ENCODE peak calls at places on chromosomes 6 and 20, in ten cellular contexts. G is GM20000; R is glutamatergic neuron; F is CD8-positive, alpha-beta T cell; W is heart right ventricle; L is H9; P is heart left ventricle; S is Calu3; Z is GM06990; E is RWPE1. D is an unnamed sample.

GRCh38 chr6:4114123-4114522 is 21.3 kb downstream of the ECI2 start:
- DNase-seq in F (no peak), S (no peak), L (no peak), G (no peak), Z (no peak), R (no peak), E (no peak), P (no peak), W (no peak), D (no peak)

GRCh38 chr20:23683281-23683680 is 5.6 kb downstream of the CST4 start:
- DNase-seq in L (no peak), E (no peak), Z (no peak), R (no peak), G (no peak), S (no peak), F (no peak), P (no peak), W (no peak), D (no peak)

GRCh38 chr6:168210239-168211107 is 109.1 kb downstream of the DACT2 start:
- DNase-seq in Z (no peak), S (no peak), E (no peak), G (no peak), F (no peak), W (no peak), L (no peak), R (no peak), P (no peak), D (no peak)

GRCh38 chr20:57432874-57433491 is 41.8 kb downstream of the RBM38 start:
- DNase-seq in E (peak; percentile 83), G (peak; percentile 92), F (peak; percentile 71), S (peak; percentile 72), W (peak; percentile 66), P (peak; percentile 83), R (no peak), L (no peak), Z (peak; percentile 89), D (no peak)

GRCh38 chr20:5222919-5223634 is 93.7 kb downstream of the PROKR2 start:
- DNase-seq in Z (no peak), S (peak; percentile 35), G (peak; percentile 68), R (peak; percentile 62), E (peak; percentile 63), P (peak; percentile 52), W (peak; percentile 48), L (peak; percentile 57), F (peak; percentile 44), D (peak; percentile 54)

GRCh38 chr6:151036869-151037680 is 171.6 kb downstream of the MTHFD1L start:
- DNase-seq in R (no peak), P (no peak), F (no peak), S (no peak), W (no peak), E (peak; percentile 22), Z (no peak), G (no peak), L (no peak), D (no peak)

GRCh38 chr6:53862517-53863457 is 68.0 kb downstream of the LRRC1 start:
- DNase-seq in S (no peak), L (no peak), W (no peak), R (no peak), P (no peak), F (no peak), E (no peak), G (no peak), Z (no peak), D (no peak)

GRCh38 chr6:101386982-101387381 is 6.5 kb upstream of the GRIK2 start:
- DNase-seq in R (no peak), G (no peak), F (no peak), Z (no peak), S (no peak), E (no peak), W (no peak), P (no peak), L (peak; percentile 28), D (no peak)

DNA sequence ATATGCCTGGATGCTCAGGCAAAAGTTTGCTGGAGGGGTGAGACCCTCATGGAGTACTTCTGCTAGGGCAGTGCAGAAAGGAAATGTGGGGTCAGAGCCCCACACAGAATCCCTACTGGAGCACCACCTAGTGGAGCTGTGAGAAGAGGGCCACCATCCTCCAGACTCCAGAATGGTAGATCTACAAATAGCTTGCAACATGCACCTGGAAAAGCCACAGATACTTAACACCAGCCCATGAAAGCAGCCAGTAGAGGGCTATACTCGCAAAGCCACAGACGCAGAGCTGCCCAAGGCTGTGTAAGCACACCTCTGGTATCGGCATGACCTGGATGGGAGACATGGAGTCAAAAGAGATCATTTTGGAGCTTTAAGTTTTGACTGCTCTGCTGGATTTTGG is 60.7 kb upstream of the GJE1 start:
- DNase-seq in W (no peak), L (peak; percentile 73), R (no peak), S (no peak), F (no peak), P (no peak), E (no peak), G (no peak), Z (no peak), D (no peak)
- TF ChIP-seq CTCF in W (no peak), L (peak; percentile 64), R (no peak), S (no peak), F (no peak), P (no peak), E (no peak), G (no peak), Z (peak; percentile 4), D (no peak)

GRCh38 chr6:167143041-167143440 is 14.7 kb downstream of the GPR31 start:
- DNase-seq in E (no peak), Z (no peak), R (no peak), P (no peak), G (no peak), W (no peak), S (no peak), F (no peak), L (no peak), D (no peak)

GRCh38 chr6:167139761-167140160 is 16.9 kb downstream of the CCR6 start:
- DNase-seq in G (no peak), F (no peak), R (no peak), P (no peak), L (no peak), E (no peak), W (no peak), Z (no peak), S (no peak), D (no peak)

GRCh38 chr6:167141667-167142432 is 15.9 kb downstream of the GPR31 start:
- DNase-seq in G (peak; percentile 84), Z (peak; percentile 75), F (peak; percentile 41), R (peak; percentile 71), P (peak; percentile 59), L (peak; percentile 75), E (peak; percentile 52), W (peak; percentile 18), S (peak; percentile 76), D (peak; percentile 71)

GRCh38 chr6:167140589-167141474 is 16.9 kb downstream of the GPR31 start:
- DNase-seq in P (no peak), W (no peak), R (no peak), E (no peak), F (no peak), L (no peak), Z (no peak), G (no peak), S (no peak), D (no peak)

GRCh38 chr6:167142433-167142761 is 15.4 kb downstream of the GPR31 start:
- DNase-seq in E (no peak), S (no peak), F (no peak), R (no peak), Z (no peak), L (no peak), P (no peak), W (no peak), G (no peak), D (no peak)
- TF ChIP-seq CTCF in E (no peak), S (no peak), F (peak; percentile 43), R (peak; percentile 1), Z (no peak), L (no peak), P (no peak), W (no peak), G (no peak), D (no peak)

GRCh38 chr20:38291582-38291918 is 12.4 kb upstream of the BPI start:
- DNase-seq in L (no peak), G (no peak), Z (no peak), P (no peak), R (no peak), W (no peak), F (no peak), E (no peak), S (no peak), D (no peak)

GRCh38 chr20:38293490-38294333 is 10.2 kb upstream of the BPI start:
- DNase-seq in R (no peak), W (no peak), F (no peak), G (no peak), E (no peak), L (peak; percentile 49), S (peak; percentile 68), P (no peak), Z (no peak), D (no peak)

GRCh38 chr20:38291961-38292360 is 12.0 kb upstream of the BPI start:
- DNase-seq in S (no peak), P (no peak), E (no peak), G (no peak), W (no peak), F (no peak), Z (no peak), R (no peak), L (no peak), D (no peak)

GRCh38 chr20:38294334-38294592 is 9.7 kb upstream of the BPI start:
- DNase-seq in F (no peak), R (no peak), P (no peak), G (no peak), W (no peak), Z (no peak), E (no peak), S (no peak), L (no peak), D (no peak)

DNA sequence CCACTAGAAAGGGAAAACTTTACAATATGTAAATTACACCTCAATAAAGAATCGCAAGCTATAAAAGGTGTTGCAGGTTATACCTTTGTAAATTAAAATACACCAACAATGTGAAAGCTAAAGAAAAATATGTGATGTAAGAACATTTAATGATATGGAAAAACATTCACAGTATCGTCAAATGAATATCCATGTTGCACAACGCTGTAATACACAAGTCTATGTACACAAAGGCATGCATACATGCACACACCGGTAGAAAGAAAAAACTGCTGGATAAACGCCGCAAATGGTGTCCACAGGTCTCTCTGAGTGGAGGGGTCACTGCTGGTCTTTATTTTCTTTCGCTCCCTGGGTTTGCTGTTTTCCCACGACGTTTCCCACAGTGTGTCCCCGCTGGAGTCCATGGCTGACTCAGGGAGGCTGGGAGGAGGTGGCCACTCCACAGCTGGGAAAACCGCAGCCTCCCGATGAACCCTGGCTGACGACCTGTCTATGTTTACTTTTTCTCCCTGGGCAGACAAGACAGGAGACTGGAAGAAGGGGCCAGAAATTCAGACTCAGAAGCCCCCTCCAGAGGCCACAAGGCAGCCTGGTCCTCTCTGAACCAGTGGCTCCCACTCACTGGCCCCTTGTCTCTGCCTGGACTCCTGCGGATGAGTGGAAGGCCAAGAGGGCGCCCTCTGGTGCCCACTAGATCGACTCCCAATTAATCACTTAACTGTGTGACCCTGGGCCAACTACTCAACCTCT is 13.0 kb upstream of the BPI start:
- DNase-seq in G (no peak), P (peak; percentile 76), Z (no peak), L (peak; percentile 90), S (peak; percentile 59), R (no peak), W (peak; percentile 60), E (peak; percentile 48), F (no peak), D (peak; percentile 39)
- TF ChIP-seq CTCF in G (no peak), P (peak; percentile 63), Z (peak; percentile 41), L (peak; percentile 83), S (peak; percentile 57), R (no peak), W (no peak), E (peak; percentile 66), F (no peak), D (peak; percentile 36)

GRCh38 chr20:48581167-48581566 is 246.6 kb downstream of the PREX1 start:
- DNase-seq in W (no peak), R (no peak), F (no peak), G (no peak), E (no peak), P (no peak), Z (no peak), L (no peak), S (no peak), D (no peak)

GRCh38 chr20:48574383-48574782 is 253.4 kb downstream of the PREX1 start:
- DNase-seq in S (peak; percentile 20), Z (no peak), E (peak; percentile 55), L (peak; percentile 70), R (no peak), F (no peak), P (no peak), W (no peak), G (no peak), D (no peak)

GRCh38 chr20:48582361-48582991 is 245.3 kb downstream of the PREX1 start:
- DNase-seq in E (no peak), S (no peak), F (no peak), Z (no peak), W (no peak), G (no peak), P (no peak), R (no peak), L (no peak), D (no peak)

GRCh38 chr20:48577557-48577956 is 250.2 kb downstream of the PREX1 start:
- DNase-seq in R (no peak), W (no peak), L (no peak), F (no peak), P (no peak), S (no peak), G (no peak), Z (no peak), E (no peak), D (no peak)

GRCh38 chr20:48578397-48579098 is 249.3 kb downstream of the PREX1 start:
- DNase-seq in R (no peak), P (no peak), G (no peak), W (no peak), F (no peak), Z (no peak), S (peak; percentile 43), E (no peak), L (no peak), D (no peak)
- TF ChIP-seq CTCF in R (no peak), P (no peak), G (no peak), W (no peak), F (no peak), Z (peak; percentile 31), S (no peak), E (no peak), L (peak; percentile 18), D (no peak)